ENCODE peak calls at places on chromosomes 4 and X, in six cellular contexts. N is heart right ventricle, H is neural progenitor cell, J is vagina, X is suprapubic skin, Z is foreskin fibroblast. Y is an unnamed sample.

GRCh38 chrX:10467793-10468192 is 152.6 kb downstream of the MID1 start:
- DNase-seq in N (no peak), H (no peak), J (no peak), X (no peak), Z (peak), Y (no peak)

GRCh38 chr4:37812713-37813112 is 13.8 kb upstream of the PGM2 start:
- DNase-seq in N (no peak), H (no peak), J (no peak), X (no peak), Z (peak), Y (no peak)

GRCh38 chr4:2071912-2072867 is 13.1 kb downstream of the NAT8L start:
- DNase-seq in N (no peak), H (no peak), J (no peak), X (peak), Z (no peak), Y (no peak)

GRCh38 chr4:70505152-70505748 is 13.1 kb upstream of the AMTN start:
- DNase-seq in N (peak), H (peak), J (no peak), X (no peak), Z (peak), Y (peak)

GRCh38 chr4:123352966-123353365 is 43.6 kb upstream of the SPRY1 start:
- DNase-seq in N (no peak), H (no peak), J (no peak), X (no peak), Z (no peak), Y (no peak)

GRCh38 chr4:37054670-37055069 is 189.9 kb upstream of the NWD2 start:
- DNase-seq in N (no peak), H (peak), J (no peak), X (no peak), Z (no peak), Y (no peak)

GRCh38 chrX:20361890-20362262 is 95.2 kb upstream of the RPS6KA3 start:
- DNase-seq in N (no peak), H (peak), J (no peak), X (no peak), Z (peak), Y (no peak)

GRCh38 chrX:53194308-53194707 is 30.7 kb downstream of the KDM5C start:
- DNase-seq in N (no peak), H (no peak), J (no peak), X (no peak), Z (no peak), Y (no peak)

GRCh38 chrX:16712116-16712824 is at the start of gene CTPS2:
- DNase-seq in N (peak), H (peak), J (no peak), X (peak), Z (peak), Y (peak)

GRCh38 chr4:121551271-121551670 is 145.5 kb downstream of the ANXA5 start:
- DNase-seq in N (no peak), H (no peak), J (no peak), X (no peak), Z (peak), Y (no peak)

GRCh38 chr4:80081566-80081965 is 8.5 kb upstream of the ANTXR2 start:
- DNase-seq in N (no peak), H (no peak), J (no peak), X (no peak), Z (no peak), Y (no peak)

GRCh38 chrX:68697465-68698125 is 50.1 kb downstream of the STARD8 start:
- DNase-seq in N (no peak), H (no peak), J (no peak), X (no peak), Z (no peak), Y (no peak)

GRCh38 chrX:25020391-25021131 is 4.8 kb upstream of the ARX start:
- DNase-seq in N (no peak), H (peak), J (no peak), X (no peak), Z (no peak), Y (no peak)

GRCh38 chrX:2566044-2566443 is 65.3 kb upstream of the DHRSX start:
- DNase-seq in N (no peak), H (no peak), J (no peak), X (no peak), Z (no peak), Y (no peak)

GRCh38 chrX:102930990-102931756 is 5.9 kb upstream of the RAB40AL start:
- DNase-seq in N (no peak), H (no peak), J (no peak), X (no peak), Z (peak), Y (no peak)

GRCh38 chr4:159229164-159229563 is 126.3 kb downstream of the RAPGEF2 start:
- DNase-seq in N (no peak), H (peak), J (no peak), X (no peak), Z (peak), Y (peak)

GRCh38 chr4:25174674-25175073 is 14.4 kb upstream of the SEPSECS start:
- DNase-seq in N (no peak), H (no peak), J (no peak), X (no peak), Z (peak), Y (no peak)

DNA sequence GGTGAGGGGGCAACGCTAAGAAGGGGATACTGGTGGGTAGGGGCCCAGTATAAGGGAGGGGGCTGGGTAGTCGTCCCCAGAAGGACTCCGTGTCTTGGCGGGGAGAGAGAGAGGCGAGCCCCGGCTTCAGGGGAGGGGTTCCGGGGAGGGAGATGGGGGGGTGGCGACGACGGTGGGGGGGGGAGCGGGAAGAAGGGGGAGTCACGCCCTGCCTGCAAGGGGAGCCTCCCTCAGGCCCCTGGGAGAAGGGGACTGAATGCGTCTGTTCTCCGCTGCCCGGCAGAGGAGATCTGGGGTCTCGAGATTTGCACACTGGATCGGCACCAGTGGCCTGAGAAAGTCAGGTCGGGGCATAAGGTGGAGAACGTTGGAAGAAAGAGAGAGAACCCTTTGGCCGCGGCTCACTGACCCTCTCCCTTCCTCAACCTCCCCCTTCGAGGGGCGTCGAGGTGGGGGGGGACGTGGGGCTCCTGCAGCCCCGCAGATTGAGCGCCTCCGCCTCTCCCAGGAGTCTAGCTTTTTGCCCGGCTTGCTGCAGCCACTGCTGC is 609 bp upstream of the BCORL1 start:
- DNase-seq in N (no peak), H (no peak), J (no peak), X (no peak), Z (no peak), Y (no peak)
- H3K4me3 ChIP-seq in N (no peak), H (no peak), J (peak), X (no peak), Z (peak), Y (no peak)

DNA sequence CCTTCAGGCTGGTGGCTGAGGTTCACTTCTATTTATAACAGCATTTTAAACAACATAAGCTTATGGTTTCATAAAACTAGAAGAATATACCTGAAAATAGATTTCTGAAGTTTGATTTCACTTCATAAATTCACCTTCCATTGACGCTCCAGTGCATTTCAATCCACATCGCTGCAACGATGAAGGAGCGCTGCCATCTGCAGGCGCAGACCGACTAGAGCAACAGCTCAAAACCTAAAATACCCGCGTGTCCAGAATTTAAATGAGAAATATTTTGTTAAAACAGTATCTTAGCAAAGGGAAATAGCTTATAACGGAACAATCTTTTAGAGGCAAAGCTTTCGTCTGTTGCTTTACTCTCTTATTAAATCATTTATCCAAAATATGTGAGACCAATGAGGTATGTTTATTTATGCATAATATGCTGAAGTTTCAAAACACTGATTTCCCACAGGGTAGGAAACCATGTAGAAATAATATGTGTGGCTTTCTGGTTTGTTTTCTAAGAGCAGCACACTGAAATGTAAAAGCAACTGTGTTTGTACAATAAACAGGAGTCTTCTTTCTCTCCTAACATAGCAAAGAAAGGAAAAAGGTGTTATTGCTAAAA is 816.4 kb upstream of the FRG1 start:
- DNase-seq in N (no peak), H (peak), J (no peak), X (no peak), Z (peak), Y (peak)
- TF ChIP-seq CTCF in N (peak), H (peak), J (peak), X (peak), Z (peak), Y (peak)

DNA sequence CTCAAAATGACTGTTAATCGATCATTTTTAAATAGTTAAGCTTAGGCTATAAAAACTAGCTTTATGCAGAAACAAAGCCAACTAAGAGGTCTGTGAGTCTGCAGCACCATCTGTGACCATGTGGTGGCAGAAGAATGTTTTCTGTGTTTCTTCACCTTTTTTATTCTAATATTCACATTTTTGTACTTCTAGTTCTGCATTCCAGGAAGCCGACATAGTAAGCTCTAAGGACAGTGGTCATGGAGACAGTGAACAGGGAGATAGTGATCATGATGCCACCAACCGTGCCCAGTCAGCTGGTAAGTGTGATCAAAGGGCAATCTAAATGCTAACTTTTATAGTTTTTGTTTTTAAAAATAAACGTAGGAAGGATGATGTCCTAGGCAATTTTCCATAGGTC is 5.6 kb downstream of the PCDH10 start:
- DNase-seq in N (no peak), H (peak), J (no peak), X (no peak), Z (peak), Y (no peak)
- H3K4me3 ChIP-seq in N (no peak), H (no peak), J (no peak), X (no peak), Z (no peak), Y (no peak)

GRCh38 chrX:131704136-131704695 is 160.3 kb downstream of the OR13H1 start:
- DNase-seq in N (peak), H (no peak), J (no peak), X (peak), Z (peak), Y (no peak)
- TF ChIP-seq CTCF in N (no peak), H (no peak), J (peak), X (no peak), Z (no peak), Y (no peak)

GRCh38 chrX:45769919-45770582 is 569.4 kb upstream of the DIPK2B start:
- DNase-seq in N (peak), H (peak), J (no peak), X (peak), Z (peak), Y (no peak)
- H3K4me3 ChIP-seq in N (peak), H (no peak), J (peak), X (peak), Z (peak), Y (peak)

DNA sequence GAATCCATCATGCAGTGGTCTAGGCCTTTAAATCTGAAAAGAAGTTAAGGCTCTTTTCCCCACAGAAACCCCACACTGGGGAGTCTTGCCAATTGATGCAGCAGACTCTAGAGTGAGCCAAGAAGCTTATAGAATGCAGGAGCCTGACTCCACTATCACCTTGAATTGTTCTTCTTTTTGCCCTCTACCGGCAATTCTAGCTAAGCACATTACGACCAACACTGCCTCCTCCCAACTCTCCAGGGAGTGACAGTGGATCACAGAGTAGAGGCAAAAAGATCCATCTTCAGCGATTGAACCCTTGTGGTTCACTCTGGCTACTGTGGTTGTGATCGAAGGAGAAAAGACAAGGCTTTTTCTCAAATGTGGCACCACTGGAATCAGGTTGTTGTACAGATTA is 331.5 kb downstream of the NKX6-1 start:
- DNase-seq in N (no peak), H (peak), J (no peak), X (no peak), Z (no peak), Y (no peak)
- TF ChIP-seq CTCF in N (no peak), H (peak), J (no peak), X (no peak), Z (no peak), Y (no peak)

DNA sequence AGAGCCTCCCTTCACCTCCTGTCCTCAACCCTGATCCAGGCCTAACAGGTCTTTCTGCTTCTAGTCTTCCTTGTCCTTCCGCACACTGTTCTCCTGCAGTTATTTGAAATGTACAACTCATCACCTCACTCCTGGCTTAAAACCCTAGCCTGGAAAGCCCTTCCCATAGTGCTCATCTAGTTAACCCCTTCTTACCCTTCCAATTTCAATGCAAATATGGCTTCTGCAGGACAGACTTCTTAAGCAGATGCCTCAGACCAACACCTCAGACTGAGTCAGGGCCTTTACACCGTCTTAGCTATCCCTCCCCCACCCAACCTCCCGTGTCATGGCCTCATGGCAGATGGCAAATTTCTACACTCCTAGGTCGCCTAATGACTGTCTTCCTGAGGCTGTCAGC is 130.4 kb downstream of the BCOR start:
- DNase-seq in N (no peak), H (no peak), J (no peak), X (no peak), Z (peak), Y (no peak)
- H3K4me3 ChIP-seq in N (no peak), H (no peak), J (no peak), X (no peak), Z (no peak), Y (no peak)

DNA sequence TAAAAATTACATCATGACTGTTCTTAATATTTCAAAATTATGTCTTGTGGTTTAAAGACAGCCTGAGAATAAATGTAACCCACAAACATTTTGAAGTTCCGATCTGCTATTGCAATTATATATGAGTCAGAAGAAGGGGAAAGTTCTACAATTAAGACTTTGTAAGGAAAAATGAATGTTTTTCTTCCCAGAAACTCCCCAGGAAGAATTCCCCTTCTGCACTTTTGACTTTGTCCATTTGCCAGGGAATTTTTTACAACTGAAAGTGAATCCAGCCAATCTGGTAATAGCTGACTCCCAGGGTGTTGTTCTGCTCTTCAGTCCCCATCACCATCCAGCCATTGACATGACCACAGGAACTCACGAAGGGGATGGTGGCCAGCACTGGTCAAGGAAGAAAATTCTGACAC is 61.6 kb upstream of the NOCT start:
- DNase-seq in N (no peak), H (no peak), J (no peak), X (peak), Z (peak), Y (peak)
- TF ChIP-seq CTCF in N (no peak), H (no peak), J (no peak), X (no peak), Z (no peak), Y (no peak)

DNA sequence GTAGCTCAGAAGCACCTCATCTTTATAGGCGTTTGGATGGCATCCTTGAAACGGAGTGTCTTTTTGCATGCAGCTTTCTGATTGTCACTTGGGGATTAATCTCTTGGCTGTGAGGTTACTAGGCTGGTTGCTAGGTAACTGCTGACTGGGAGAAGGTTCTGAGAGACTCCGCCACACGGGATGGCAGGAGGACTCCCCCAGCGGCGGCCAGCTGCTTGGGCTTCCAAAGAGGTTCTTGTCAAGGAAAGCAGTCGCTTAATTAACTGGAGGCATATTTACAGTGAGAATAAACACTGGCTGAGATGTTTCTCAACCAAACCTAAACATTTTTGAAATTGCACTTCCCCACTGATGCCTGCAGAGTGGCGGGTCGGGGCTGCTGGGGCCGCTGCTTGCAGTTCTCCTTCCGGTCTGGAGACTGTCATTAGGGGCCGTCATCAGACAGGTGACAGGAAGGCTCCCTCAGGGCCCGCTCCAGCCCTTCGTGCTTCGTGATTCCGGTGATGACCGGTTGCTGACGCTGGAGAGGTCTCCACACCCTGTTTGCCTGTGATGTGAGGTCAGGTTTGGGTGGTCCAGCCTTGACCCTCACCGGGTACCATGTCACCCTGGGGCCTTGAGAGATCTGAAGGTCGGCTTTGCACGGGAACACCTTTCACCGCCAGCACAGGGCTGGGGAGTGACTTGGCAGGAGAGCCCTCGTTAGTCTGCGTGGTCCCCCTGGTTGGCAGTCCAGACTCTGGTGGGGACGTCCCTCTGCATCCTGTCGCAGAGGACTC is 9.1 kb downstream of the NSG1 start:
- DNase-seq in N (no peak), H (peak), J (no peak), X (no peak), Z (peak), Y (no peak)
- H3K4me3 ChIP-seq in N (no peak), H (no peak), J (no peak), X (no peak), Z (no peak), Y (no peak)

GRCh38 chrX:137286423-137286822 is 252.6 kb upstream of the GPR101 start:
- DNase-seq in N (no peak), H (no peak), J (no peak), X (no peak), Z (no peak), Y (no peak)
- TF ChIP-seq CTCF in N (no peak), H (no peak), J (no peak), X (no peak), Z (no peak), Y (no peak)